ENCODE peak calls at places on chromosome 16, in seven cellular contexts. B is A673, R is upper lobe of right lung, T is ovary, U is A549, S is astrocyte, W is left lung. A is an unnamed sample.
A peak's percentile ranks its signal among the peaks of the same experiment; 100 is the strongest.

GRCh38 chr16:59632266-59632855 is 898.2 kb upstream of the GOT2 start:
- DNase-seq in B (no peak), R (no peak), T (no peak), U (peak; percentile 48), S (peak; percentile 84), W (no peak), A (peak; percentile 51)

GRCh38 chr16:23709536-23709935 is 3.5 kb downstream of the ERN2 start:
- DNase-seq in B (no peak), R (no peak), T (no peak), U (no peak), S (no peak), W (no peak), A (no peak)

GRCh38 chr16:2003827-2004641 is 5.6 kb downstream of the ZNF598 start:
- DNase-seq in B (peak; percentile 90), R (peak; percentile 95), T (peak; percentile 78), U (peak; percentile 95), S (peak; percentile 50), W (peak; percentile 97), A (peak; percentile 87)

GRCh38 chr16:88869673-88869980 is 3.2 kb upstream of the PABPN1L start:
- DNase-seq in B (no peak), R (no peak), T (no peak), U (no peak), S (no peak), W (no peak), A (no peak)

GRCh38 chr16:47037396-47037745 is 63.9 kb upstream of the DNAJA2 start:
- DNase-seq in B (peak; percentile 30), R (no peak), T (peak; percentile 74), U (peak; percentile 32), S (no peak), W (no peak), A (peak; percentile 11)

GRCh38 chr16:79994413-79994812 is 393.9 kb upstream of the MAF start:
- DNase-seq in B (no peak), R (no peak), T (no peak), U (no peak), S (no peak), W (no peak), A (no peak)

GRCh38 chr16:87284183-87284582 is 33.0 kb downstream of the C16orf95 start:
- DNase-seq in B (no peak), R (no peak), T (no peak), U (no peak), S (no peak), W (no peak), A (no peak)

GRCh38 chr16:88684569-88685155 is 1.6 kb downstream of the SNAI3 start:
- DNase-seq in B (no peak), R (no peak), T (no peak), U (no peak), S (no peak), W (peak; percentile 70), A (no peak)

GRCh38 chr16:57840833-57841232 is 38.5 kb upstream of the KIFC3 start:
- DNase-seq in B (no peak), R (no peak), T (no peak), U (no peak), S (no peak), W (no peak), A (no peak)

GRCh38 chr16:20001856-20002707 is 71.6 kb downstream of the GPR139 start:
- DNase-seq in B (no peak), R (no peak), T (no peak), U (no peak), S (no peak), W (no peak), A (no peak)

GRCh38 chr16:73051216-73051615 is 3.3 kb upstream of the ZFHX3 start:
- DNase-seq in B (no peak), R (no peak), T (no peak), U (no peak), S (no peak), W (no peak), A (no peak)
- H3K4me3 ChIP-seq in B (no peak overlapping the region), R (no peak overlapping the region), T (no peak overlapping the region), U (no peak overlapping the region), S (no peak overlapping the region), W (no peak overlapping the region), A (no peak overlapping the region)

GRCh38 chr16:81994485-81994884 is 16.8 kb downstream of the SDR42E1 start:
- DNase-seq in B (peak; percentile 16), R (no peak), T (no peak), U (peak; percentile 28), S (no peak), W (no peak), A (no peak)
- TF ChIP-seq CTCF in B (peak; percentile 26), R (no peak), T (no peak), U (no peak), S (no peak), W (no peak), A (peak; percentile 17)

DNA sequence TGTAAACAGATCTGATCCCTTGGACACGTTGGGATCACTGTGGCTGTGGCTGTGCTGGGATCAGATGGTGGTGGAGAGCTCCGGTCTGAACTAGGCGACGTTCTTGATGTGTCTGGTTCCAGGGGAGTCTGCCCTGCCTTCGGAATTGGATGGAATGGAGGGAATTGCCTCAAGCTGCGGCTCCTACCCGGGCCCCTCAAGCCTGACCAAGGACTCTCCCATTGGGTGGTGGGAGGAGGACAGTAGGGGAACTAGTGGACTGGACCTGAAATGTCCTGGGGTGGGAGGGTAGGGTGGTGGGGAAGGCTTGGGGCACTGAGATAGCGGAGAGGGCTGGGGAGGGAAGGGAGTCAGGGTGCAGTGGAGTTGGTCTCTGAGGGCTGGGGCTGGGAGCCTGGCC is 3.2 kb upstream of the UBALD1 start:
- DNase-seq in B (no peak), R (no peak), T (no peak), U (no peak), S (no peak), W (no peak), A (no peak)
- H3K4me3 ChIP-seq in B (no peak overlapping the region), R (no peak overlapping the region), T (no peak overlapping the region), U (no peak overlapping the region), S (no peak overlapping the region), W (no peak overlapping the region), A (no peak overlapping the region)

GRCh38 chr16:50448522-50448921 is 79.7 kb upstream of the BRD7 start:
- DNase-seq in B (no peak), R (no peak), T (no peak), U (no peak), S (no peak), W (no peak), A (no peak)
- TF ChIP-seq CTCF in B (peak; percentile 21), R (peak; percentile 12), T (no peak), U (no peak), S (no peak), W (no peak), A (no peak)

GRCh38 chr16:75254359-75254837 is 3.0 kb upstream of the BCAR1 start:
- DNase-seq in B (peak; percentile 39), R (peak; percentile 70), T (no peak), U (peak; percentile 92), S (no peak), W (peak; percentile 64), A (peak; percentile 75)

GRCh38 chr16:75256059-75256870 is 4.8 kb upstream of the BCAR1 start:
- DNase-seq in B (no peak), R (peak; percentile 70), T (no peak), U (no peak), S (no peak), W (peak; percentile 74), A (no peak)

GRCh38 chr16:75257886-75258806 is 6.7 kb upstream of the BCAR1 start:
- DNase-seq in B (no peak), R (no peak), T (no peak), U (no peak), S (no peak), W (peak; percentile 68), A (no peak)

GRCh38 chr16:75258807-75259141 is 7.3 kb upstream of the BCAR1 start:
- DNase-seq in B (no peak), R (no peak), T (no peak), U (no peak), S (no peak), W (peak; percentile 41), A (no peak)

DNA sequence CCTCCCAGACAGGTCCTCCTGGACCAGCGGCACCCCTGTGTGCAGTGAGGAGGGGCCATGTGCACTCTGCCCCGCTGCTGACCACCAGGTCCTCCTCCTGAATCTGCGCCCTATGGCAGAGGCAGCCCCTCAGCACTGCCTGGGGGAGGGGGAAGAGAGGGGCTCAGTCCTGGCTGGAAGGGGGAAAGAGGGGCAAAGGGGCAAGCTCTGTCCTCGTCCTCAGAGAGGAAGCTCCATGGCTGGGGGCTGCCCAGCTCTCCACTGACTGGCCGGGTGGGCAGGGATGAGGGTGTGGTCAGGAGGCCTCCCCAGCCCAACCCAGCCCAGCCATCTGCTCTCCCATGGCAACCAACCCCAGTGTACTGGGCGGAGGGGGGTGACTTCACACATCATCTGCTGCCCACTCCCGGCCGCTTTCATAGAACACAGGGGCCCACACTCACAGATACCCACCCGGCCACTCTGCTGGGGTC is 5.5 kb upstream of the BCAR1 start:
- DNase-seq in B (no peak), R (no peak), T (no peak), U (no peak), S (no peak), W (peak; percentile 69), A (peak; percentile 56)
- H3K4me3 ChIP-seq in B (no peak overlapping the region), R (no peak overlapping the region), T (no peak overlapping the region), U (no peak overlapping the region), S (no peak overlapping the region), W (no peak overlapping the region), A (peak overlapping the region; percentile 2)

DNA sequence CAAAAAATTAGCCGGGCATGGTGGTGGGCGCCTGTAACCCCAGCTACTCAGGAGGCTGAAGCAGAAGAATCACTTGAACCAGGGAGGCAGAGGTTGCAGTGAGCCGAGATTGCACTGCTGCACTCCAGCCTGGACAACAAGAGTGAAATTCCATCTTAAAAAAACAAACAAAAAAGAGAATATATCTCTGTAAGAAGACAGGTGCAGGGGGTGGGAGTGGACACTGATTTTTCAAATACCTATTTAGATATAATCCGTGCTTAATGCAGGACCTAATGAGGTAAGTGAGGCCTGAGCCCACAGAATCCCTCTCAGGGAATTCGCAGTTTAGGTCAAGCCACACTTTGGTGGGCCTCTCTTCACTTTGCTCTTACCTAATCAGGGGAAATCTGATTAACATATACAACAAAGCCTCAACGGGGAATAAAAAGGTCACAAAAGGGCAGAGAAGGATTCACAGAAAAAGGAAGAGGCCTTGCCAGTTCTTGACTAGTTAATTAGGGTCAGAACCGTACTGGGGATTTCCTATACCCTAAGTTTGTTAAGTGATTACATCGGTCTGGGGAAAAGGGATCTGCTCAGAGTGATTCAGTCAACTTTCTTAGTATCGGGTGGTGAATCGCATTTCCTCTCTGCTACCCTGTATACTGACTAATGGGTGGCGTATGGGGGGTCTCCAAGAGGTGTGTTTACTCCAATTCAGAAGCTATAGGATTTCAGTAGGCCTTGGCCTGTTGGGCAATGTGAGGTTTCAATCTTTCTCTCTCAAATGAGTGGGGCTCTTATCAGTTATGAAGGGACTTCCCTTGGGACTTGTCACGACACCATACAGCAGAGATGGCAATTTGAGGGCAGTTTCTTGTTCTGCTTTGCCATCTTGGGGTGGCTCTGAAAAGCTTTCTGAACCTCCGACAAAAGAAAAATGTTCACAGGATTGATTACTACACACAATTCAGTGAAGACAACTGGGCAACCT is 1.9 kb upstream of the NFAT5 start:
- DNase-seq in B (peak; percentile 44), R (no peak), T (no peak), U (peak; percentile 46), S (peak; percentile 14), W (no peak), A (no peak)
- TF ChIP-seq CTCF in B (no peak), R (no peak), T (no peak), U (no peak), S (no peak), W (no peak), A (no peak)

GRCh38 chr16:54403580-54403979 is 117.0 kb upstream of the IRX3 start:
- DNase-seq in B (no peak), R (no peak), T (no peak), U (no peak), S (no peak), W (no peak), A (no peak)
- H3K4me3 ChIP-seq in B (no peak overlapping the region), R (no peak overlapping the region), T (no peak overlapping the region), U (no peak overlapping the region), S (no peak overlapping the region), W (no peak overlapping the region), A (no peak overlapping the region)